ENCODE peak calls at places on chromosome 6, in eight cellular contexts. One of them, this sample, is unnamed.
A peak's percentile ranks its signal among the peaks of the same experiment; 100 is the strongest.

GRCh38 chr6:169232507-169232931 is 21.1 kb downstream of the THBS2 start:
- ATAC-seq in GM23338: no peak
- ATAC-seq in HepG2: no peak
- ATAC-seq in GM12878: no peak
- ATAC-seq in K562: no peak
- ATAC-seq in upper lobe of left lung: no peak
- ATAC-seq in Panc1: no peak
- ATAC-seq in HCT116: no peak
- ATAC-seq in this sample: no peak

GRCh38 chr6:1624848-1625341 is 15.2 kb downstream of the FOXC1 start:
- ATAC-seq in upper lobe of left lung: peak; percentile 83
- ATAC-seq in GM12878: peak; percentile 70
- ATAC-seq in K562: no peak
- ATAC-seq in Panc1: no peak
- ATAC-seq in HepG2: no peak
- ATAC-seq in HCT116: no peak
- ATAC-seq in GM23338: peak; percentile 7
- ATAC-seq in this sample: peak; percentile 56

GRCh38 chr6:32895006-32895345 is 41.0 kb downstream of the PSMB9 start:
- ATAC-seq in HepG2: peak; percentile 56
- ATAC-seq in GM12878: peak; percentile 42
- ATAC-seq in GM23338: no peak
- ATAC-seq in Panc1: peak; percentile 52
- ATAC-seq in HCT116: peak; percentile 38
- ATAC-seq in upper lobe of left lung: peak; percentile 22
- ATAC-seq in K562: no peak
- ATAC-seq in this sample: peak; percentile 27

GRCh38 chr6:25637946-25638345 is 14.1 kb upstream of the SCGN start:
- ATAC-seq in K562: no peak
- ATAC-seq in HepG2: peak; percentile 6
- ATAC-seq in HCT116: peak; percentile 57
- ATAC-seq in GM12878: no peak
- ATAC-seq in Panc1: no peak
- ATAC-seq in upper lobe of left lung: no peak
- ATAC-seq in GM23338: peak; percentile 98
- ATAC-seq in this sample: no peak

GRCh38 chr6:24910331-24910849 is 25.4 kb downstream of the RIPOR2 start:
- ATAC-seq in K562: no peak
- ATAC-seq in GM23338: peak; percentile 62
- ATAC-seq in GM12878: peak; percentile 80
- ATAC-seq in HepG2: peak; percentile 40
- ATAC-seq in Panc1: peak; percentile 42
- ATAC-seq in HCT116: no peak
- ATAC-seq in upper lobe of left lung: peak; percentile 40
- ATAC-seq in this sample: no peak

GRCh38 chr6:37340639-37340943 is 13.2 kb upstream of the RNF8 start:
- ATAC-seq in HCT116: no peak
- ATAC-seq in Panc1: no peak
- ATAC-seq in upper lobe of left lung: no peak
- ATAC-seq in GM23338: no peak
- ATAC-seq in K562: no peak
- ATAC-seq in HepG2: no peak
- ATAC-seq in GM12878: no peak
- ATAC-seq in this sample: no peak

GRCh38 chr6:94733066-94733465 is 844.3 kb upstream of the MANEA start:
- ATAC-seq in GM12878: no peak
- ATAC-seq in HCT116: no peak
- ATAC-seq in HepG2: peak; percentile 42
- ATAC-seq in upper lobe of left lung: no peak
- ATAC-seq in GM23338: peak; percentile 70
- ATAC-seq in K562: no peak
- ATAC-seq in Panc1: no peak
- ATAC-seq in this sample: no peak

GRCh38 chr6:159862103-159862502 is 28.7 kb upstream of the MAS1 start:
- ATAC-seq in GM23338: no peak
- ATAC-seq in K562: no peak
- ATAC-seq in upper lobe of left lung: no peak
- ATAC-seq in HepG2: no peak
- ATAC-seq in HCT116: no peak
- ATAC-seq in GM12878: no peak
- ATAC-seq in Panc1: no peak
- ATAC-seq in this sample: no peak

GRCh38 chr6:1500874-1501273 is 108.8 kb upstream of the FOXC1 start:
- ATAC-seq in HCT116: no peak
- ATAC-seq in K562: no peak
- ATAC-seq in upper lobe of left lung: no peak
- ATAC-seq in HepG2: no peak
- ATAC-seq in GM12878: no peak
- ATAC-seq in GM23338: no peak
- ATAC-seq in Panc1: no peak
- ATAC-seq in this sample: no peak

GRCh38 chr6:2124260-2124709 is 121.1 kb downstream of the GMDS start:
- ATAC-seq in HCT116: no peak
- ATAC-seq in GM23338: no peak
- ATAC-seq in K562: peak; percentile 58
- ATAC-seq in Panc1: no peak
- ATAC-seq in upper lobe of left lung: no peak
- ATAC-seq in HepG2: no peak
- ATAC-seq in GM12878: no peak
- ATAC-seq in this sample: peak; percentile 63

GRCh38 chr6:134166529-134167221 is 114.3 kb upstream of the SLC2A12 start:
- ATAC-seq in Panc1: no peak
- ATAC-seq in HCT116: no peak
- ATAC-seq in K562: no peak
- ATAC-seq in GM12878: no peak
- ATAC-seq in GM23338: no peak
- ATAC-seq in upper lobe of left lung: peak; percentile 28
- ATAC-seq in HepG2: peak; percentile 61
- ATAC-seq in this sample: no peak

GRCh38 chr6:160882019-160882418 is 109.5 kb upstream of the MAP3K4 start:
- ATAC-seq in Panc1: no peak
- ATAC-seq in HepG2: no peak
- ATAC-seq in GM23338: no peak
- ATAC-seq in HCT116: no peak
- ATAC-seq in K562: no peak
- ATAC-seq in upper lobe of left lung: no peak
- ATAC-seq in GM12878: no peak
- ATAC-seq in this sample: no peak

GRCh38 chr6:15384901-15385300 is 139.0 kb downstream of the JARID2 start:
- ATAC-seq in GM12878: peak; percentile 38
- ATAC-seq in GM23338: no peak
- ATAC-seq in K562: no peak
- ATAC-seq in Panc1: no peak
- ATAC-seq in upper lobe of left lung: no peak
- ATAC-seq in HepG2: no peak
- ATAC-seq in HCT116: no peak
- ATAC-seq in this sample: no peak

GRCh38 chr6:105432797-105433196 is 29.9 kb upstream of the PREP start:
- ATAC-seq in GM23338: no peak
- ATAC-seq in K562: no peak
- ATAC-seq in HCT116: peak; percentile 26
- ATAC-seq in Panc1: peak; percentile 82
- ATAC-seq in HepG2: no peak
- ATAC-seq in upper lobe of left lung: no peak
- ATAC-seq in GM12878: no peak
- ATAC-seq in this sample: no peak

GRCh38 chr6:105431226-105431625 is 28.3 kb upstream of the PREP start:
- ATAC-seq in HCT116: peak; percentile 33
- ATAC-seq in Panc1: no peak
- ATAC-seq in HepG2: no peak
- ATAC-seq in upper lobe of left lung: no peak
- ATAC-seq in K562: no peak
- ATAC-seq in GM23338: no peak
- ATAC-seq in GM12878: peak; percentile 65
- ATAC-seq in this sample: no peak

GRCh38 chr6:105437236-105437635 is 34.4 kb upstream of the PREP start:
- ATAC-seq in K562: no peak
- ATAC-seq in GM23338: no peak
- ATAC-seq in upper lobe of left lung: no peak
- ATAC-seq in HCT116: no peak
- ATAC-seq in GM12878: peak; percentile 20
- ATAC-seq in HepG2: no peak
- ATAC-seq in Panc1: no peak
- ATAC-seq in this sample: no peak

GRCh38 chr6:105430685-105431084 is 27.8 kb upstream of the PREP start:
- ATAC-seq in K562: no peak
- ATAC-seq in upper lobe of left lung: no peak
- ATAC-seq in HCT116: no peak
- ATAC-seq in GM23338: no peak
- ATAC-seq in HepG2: peak; percentile 38
- ATAC-seq in GM12878: no peak
- ATAC-seq in Panc1: peak; percentile 10
- ATAC-seq in this sample: no peak

DNA sequence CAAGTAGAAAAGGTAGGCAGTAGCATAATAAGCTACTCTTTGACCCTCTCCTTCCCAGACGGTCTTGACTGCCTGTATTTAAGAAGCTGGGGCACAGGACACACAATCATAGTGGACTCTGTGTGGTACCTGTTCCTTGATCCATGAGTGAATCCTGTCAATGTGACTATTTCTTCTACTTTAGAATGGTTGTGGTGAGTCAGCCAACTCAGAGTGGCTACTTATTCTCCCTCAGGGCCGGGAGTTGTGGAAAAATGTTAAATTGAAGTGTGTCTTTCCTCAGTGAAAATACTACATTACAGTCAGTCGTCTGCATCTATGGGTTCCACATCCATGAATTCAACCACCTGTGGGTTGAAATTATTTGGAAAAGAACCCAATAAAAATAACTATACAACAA is 30.8 kb upstream of the PREP start:
- ATAC-seq in HepG2: no peak
- ATAC-seq in GM12878: no peak
- ATAC-seq in HCT116: no peak
- ATAC-seq in GM23338: no peak
- ATAC-seq in K562: no peak
- ATAC-seq in upper lobe of left lung: no peak
- ATAC-seq in Panc1: no peak
- ATAC-seq in this sample: no peak
- TF ChIP-seq POLR2AphosphoS5 in HepG2: no peak
- TF ChIP-seq POLR2AphosphoS5 in GM12878: no peak
- TF ChIP-seq POLR2AphosphoS5 in HCT116: no peak
- TF ChIP-seq POLR2AphosphoS5 in GM23338: no peak
- TF ChIP-seq POLR2AphosphoS5 in K562: no peak
- TF ChIP-seq POLR2AphosphoS5 in upper lobe of left lung: no peak
- TF ChIP-seq POLR2AphosphoS5 in Panc1: no peak
- TF ChIP-seq POLR2AphosphoS5 in this sample: no peak

DNA sequence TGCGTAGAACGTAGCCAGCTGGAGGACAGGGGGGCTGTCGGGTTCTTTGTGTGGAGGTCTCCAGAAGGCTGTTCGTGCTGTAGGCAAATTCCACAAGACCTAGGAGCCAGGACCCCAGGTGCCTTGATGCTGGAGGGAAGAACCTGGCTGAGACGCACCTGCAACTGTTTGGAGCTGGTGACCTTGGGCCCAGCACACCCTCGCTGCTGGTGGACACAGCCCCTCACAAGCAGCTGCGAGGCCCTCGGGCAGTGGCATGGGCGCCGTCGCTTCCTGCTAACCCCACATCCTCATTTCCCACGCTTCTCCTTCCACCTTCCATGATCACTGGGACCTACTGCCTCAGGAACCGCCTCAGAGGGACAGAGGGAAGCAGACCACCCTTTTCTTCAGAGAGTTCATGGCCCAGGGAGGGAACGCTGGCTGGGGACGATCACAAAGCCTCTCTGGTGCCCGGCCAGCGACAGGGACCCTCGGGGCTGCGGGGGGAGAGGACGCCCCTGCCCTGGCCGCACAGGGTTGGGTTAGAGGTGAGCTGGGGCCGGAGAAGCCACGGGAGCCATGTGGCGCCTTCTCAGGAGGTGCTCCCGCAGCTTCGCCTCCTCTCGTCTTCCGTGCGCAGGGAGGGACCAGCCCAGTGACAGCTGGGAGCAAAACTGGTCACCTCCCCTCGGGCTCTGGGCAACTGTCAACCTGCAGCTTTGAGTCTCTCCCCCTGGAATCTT is 18.4 kb downstream of the DLL1 start:
- ATAC-seq in upper lobe of left lung: no peak
- ATAC-seq in Panc1: no peak
- ATAC-seq in K562: no peak
- ATAC-seq in GM23338: no peak
- ATAC-seq in HCT116: no peak
- ATAC-seq in GM12878: no peak
- ATAC-seq in HepG2: no peak
- ATAC-seq in this sample: no peak
- H3K4me3 ChIP-seq in upper lobe of left lung: peak overlapping the region; percentile 23
- H3K4me3 ChIP-seq in Panc1: no peak overlapping the region
- H3K4me3 ChIP-seq in K562: no peak overlapping the region
- H3K4me3 ChIP-seq in GM23338: no peak overlapping the region
- H3K4me3 ChIP-seq in HCT116: no peak overlapping the region
- H3K4me3 ChIP-seq in GM12878: peak overlapping the region; percentile 61
- H3K4me3 ChIP-seq in HepG2: no peak overlapping the region
- H3K4me3 ChIP-seq in this sample: no peak overlapping the region

DNA sequence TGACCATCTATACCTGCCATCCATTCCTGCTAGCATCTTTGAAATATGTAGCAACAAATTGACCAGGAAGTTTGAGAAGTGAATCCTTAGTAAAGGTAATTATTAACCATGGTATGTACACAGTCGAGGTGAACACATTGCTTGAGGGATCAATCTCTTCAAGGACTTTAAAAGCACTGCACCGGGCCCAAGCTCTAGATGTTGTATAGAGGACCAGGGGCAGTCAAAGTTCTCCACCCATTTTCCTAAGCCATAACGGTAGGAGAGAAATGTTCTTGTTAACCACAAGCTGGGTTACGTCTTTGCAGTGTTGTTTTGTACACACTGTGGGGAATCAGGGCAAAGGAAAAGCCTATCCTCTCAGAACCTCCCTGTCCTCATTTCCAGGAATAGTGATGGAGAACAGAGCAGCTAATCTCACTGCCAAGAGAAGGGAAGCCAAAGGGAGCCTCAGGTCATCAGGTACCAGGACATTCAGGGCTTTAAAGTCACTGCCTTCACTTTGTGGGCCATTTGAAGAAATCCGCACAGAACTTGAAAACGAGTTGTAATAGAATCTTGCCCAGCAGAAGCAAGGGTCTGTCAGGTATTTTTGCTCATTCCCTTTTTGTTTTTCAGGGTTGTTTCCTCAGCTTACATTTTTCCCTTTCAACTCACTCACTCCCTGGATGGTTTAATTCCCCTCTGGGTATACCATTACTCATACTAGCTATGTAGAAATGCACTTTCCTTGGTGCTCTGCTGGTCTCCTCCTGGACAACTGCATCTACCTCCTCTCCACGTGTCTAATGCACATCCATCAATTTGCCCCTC is 5.3 kb upstream of the PM20D2 start:
- ATAC-seq in GM23338: no peak
- ATAC-seq in HepG2: peak; percentile 99
- ATAC-seq in K562: no peak
- ATAC-seq in Panc1: no peak
- ATAC-seq in HCT116: no peak
- ATAC-seq in GM12878: no peak
- ATAC-seq in upper lobe of left lung: no peak
- ATAC-seq in this sample: no peak
- TF ChIP-seq POLR2AphosphoS5 in GM23338: no peak
- TF ChIP-seq POLR2AphosphoS5 in HepG2: no peak
- TF ChIP-seq POLR2AphosphoS5 in K562: no peak
- TF ChIP-seq POLR2AphosphoS5 in Panc1: no peak
- TF ChIP-seq POLR2AphosphoS5 in HCT116: no peak
- TF ChIP-seq POLR2AphosphoS5 in GM12878: no peak
- TF ChIP-seq POLR2AphosphoS5 in upper lobe of left lung: no peak
- TF ChIP-seq POLR2AphosphoS5 in this sample: peak; percentile 47

GRCh38 chr6:139262519-139263300 is 29.1 kb downstream of the TXLNB start:
- ATAC-seq in GM23338: no peak
- ATAC-seq in HCT116: no peak
- ATAC-seq in Panc1: no peak
- ATAC-seq in HepG2: no peak
- ATAC-seq in GM12878: peak; percentile 94
- ATAC-seq in K562: no peak
- ATAC-seq in upper lobe of left lung: no peak
- ATAC-seq in this sample: no peak
- H3K4me3 ChIP-seq in GM23338: no peak overlapping the region
- H3K4me3 ChIP-seq in HCT116: no peak overlapping the region
- H3K4me3 ChIP-seq in Panc1: no peak overlapping the region
- H3K4me3 ChIP-seq in HepG2: no peak overlapping the region
- H3K4me3 ChIP-seq in GM12878: no peak overlapping the region
- H3K4me3 ChIP-seq in K562: no peak overlapping the region
- H3K4me3 ChIP-seq in upper lobe of left lung: no peak overlapping the region
- H3K4me3 ChIP-seq in this sample: no peak overlapping the region